ENCODE peak calls at places on chromosomes 13 and 19, in seven cellular contexts. One of them, this sample, is unnamed.

GRCh38 chr13:44320611-44321010 is 53.0 kb upstream of the SERP2 start:
- DNase-seq in sigmoid colon: no peak
- DNase-seq in Panc1: no peak
- DNase-seq in transverse colon: no peak
- DNase-seq in breast epithelium: no peak
- DNase-seq in GM12891: no peak
- DNase-seq in GM23338: no peak
- DNase-seq in this sample: no peak

GRCh38 chr13:103056008-103056407 is 10.2 kb downstream of the SLC10A2 start:
- DNase-seq in GM23338: no peak
- DNase-seq in GM12891: no peak
- DNase-seq in transverse colon: no peak
- DNase-seq in sigmoid colon: no peak
- DNase-seq in Panc1: no peak
- DNase-seq in breast epithelium: no peak
- DNase-seq in this sample: no peak

GRCh38 chr13:97429681-97430081 is 4.3 kb upstream of the RAP2A start:
- DNase-seq in sigmoid colon: no peak
- DNase-seq in breast epithelium: no peak
- DNase-seq in GM23338: no peak
- DNase-seq in transverse colon: no peak
- DNase-seq in GM12891: no peak
- DNase-seq in Panc1: no peak
- DNase-seq in this sample: no peak

GRCh38 chr19:45069056-45069455 is 7.2 kb downstream of the ZNF296 start:
- DNase-seq in transverse colon: no peak
- DNase-seq in breast epithelium: peak
- DNase-seq in Panc1: no peak
- DNase-seq in sigmoid colon: no peak
- DNase-seq in GM12891: no peak
- DNase-seq in GM23338: peak
- DNase-seq in this sample: no peak

GRCh38 chr19:14400913-14401312 is 18.2 kb downstream of the DDX39A start:
- DNase-seq in sigmoid colon: no peak
- DNase-seq in Panc1: no peak
- DNase-seq in transverse colon: no peak
- DNase-seq in breast epithelium: no peak
- DNase-seq in GM12891: no peak
- DNase-seq in GM23338: no peak
- DNase-seq in this sample: no peak

GRCh38 chr13:76350399-76350798 is 535.8 kb downstream of the KCTD12 start:
- DNase-seq in GM12891: no peak
- DNase-seq in breast epithelium: no peak
- DNase-seq in transverse colon: no peak
- DNase-seq in GM23338: no peak
- DNase-seq in sigmoid colon: no peak
- DNase-seq in Panc1: no peak
- DNase-seq in this sample: no peak

GRCh38 chr13:47417485-47417884 is 520.6 kb upstream of the HTR2A start:
- DNase-seq in breast epithelium: no peak
- DNase-seq in GM12891: no peak
- DNase-seq in GM23338: no peak
- DNase-seq in Panc1: no peak
- DNase-seq in transverse colon: no peak
- DNase-seq in sigmoid colon: no peak
- DNase-seq in this sample: no peak

GRCh38 chr13:111241006-111241755 is 79.3 kb upstream of the TEX29 start:
- DNase-seq in sigmoid colon: no peak
- DNase-seq in breast epithelium: no peak
- DNase-seq in GM12891: no peak
- DNase-seq in Panc1: no peak
- DNase-seq in transverse colon: no peak
- DNase-seq in GM23338: peak
- DNase-seq in this sample: peak

GRCh38 chr19:11197291-11198174 is at the start of gene KANK2:
- DNase-seq in GM12891: peak
- DNase-seq in transverse colon: peak
- DNase-seq in breast epithelium: peak
- DNase-seq in sigmoid colon: peak
- DNase-seq in Panc1: no peak
- DNase-seq in GM23338: peak
- DNase-seq in this sample: no peak

GRCh38 chr13:21698975-21699679 is 28.3 kb downstream of the FGF9 start:
- DNase-seq in GM23338: no peak
- DNase-seq in transverse colon: no peak
- DNase-seq in Panc1: no peak
- DNase-seq in GM12891: no peak
- DNase-seq in breast epithelium: no peak
- DNase-seq in sigmoid colon: no peak
- DNase-seq in this sample: no peak

GRCh38 chr13:97600438-97601080 is 166.6 kb downstream of the RAP2A start:
- DNase-seq in sigmoid colon: no peak
- DNase-seq in transverse colon: no peak
- DNase-seq in Panc1: no peak
- DNase-seq in breast epithelium: no peak
- DNase-seq in GM23338: no peak
- DNase-seq in GM12891: no peak
- DNase-seq in this sample: no peak

GRCh38 chr19:18317998-18318800 is 4.7 kb downstream of the LSM4 start:
- DNase-seq in GM23338: no peak
- DNase-seq in GM12891: no peak
- DNase-seq in Panc1: no peak
- DNase-seq in transverse colon: peak
- DNase-seq in breast epithelium: no peak
- DNase-seq in sigmoid colon: no peak
- DNase-seq in this sample: no peak

GRCh38 chr19:43625918-43626579 is 6.6 kb upstream of the ZNF428 start:
- DNase-seq in sigmoid colon: no peak
- DNase-seq in transverse colon: no peak
- DNase-seq in GM12891: no peak
- DNase-seq in Panc1: no peak
- DNase-seq in breast epithelium: no peak
- DNase-seq in GM23338: peak
- DNase-seq in this sample: no peak

GRCh38 chr13:62799931-62800436 is 1384.3 kb upstream of the PCDH20 start:
- DNase-seq in transverse colon: no peak
- DNase-seq in sigmoid colon: no peak
- DNase-seq in breast epithelium: no peak
- DNase-seq in GM23338: no peak
- DNase-seq in GM12891: no peak
- DNase-seq in Panc1: no peak
- DNase-seq in this sample: no peak

GRCh38 chr19:16025108-16026101 is 50.9 kb upstream of the TPM4 start:
- DNase-seq in GM23338: peak
- DNase-seq in breast epithelium: no peak
- DNase-seq in GM12891: no peak
- DNase-seq in Panc1: peak
- DNase-seq in transverse colon: peak
- DNase-seq in sigmoid colon: peak
- DNase-seq in this sample: no peak

GRCh38 chr13:19587635-19588300 is 26.4 kb upstream of the TPTE2 start:
- DNase-seq in sigmoid colon: no peak
- DNase-seq in GM12891: no peak
- DNase-seq in breast epithelium: no peak
- DNase-seq in GM23338: peak
- DNase-seq in transverse colon: no peak
- DNase-seq in Panc1: peak
- DNase-seq in this sample: no peak

GRCh38 chr19:28859811-28860210 is 353.1 kb downstream of the UQCRFS1 start:
- DNase-seq in transverse colon: no peak
- DNase-seq in sigmoid colon: no peak
- DNase-seq in GM23338: no peak
- DNase-seq in breast epithelium: no peak
- DNase-seq in Panc1: no peak
- DNase-seq in GM12891: no peak
- DNase-seq in this sample: no peak

GRCh38 chr13:28659611-28659970 is 661 bp downstream of the POMP start:
- DNase-seq in Panc1: no peak
- DNase-seq in breast epithelium: no peak
- DNase-seq in sigmoid colon: no peak
- DNase-seq in GM12891: no peak
- DNase-seq in transverse colon: no peak
- DNase-seq in GM23338: no peak
- DNase-seq in this sample: no peak

GRCh38 chr19:40921005-40921897 is 39.2 kb upstream of the CYP2A7 start:
- DNase-seq in GM23338: no peak
- DNase-seq in transverse colon: peak
- DNase-seq in GM12891: no peak
- DNase-seq in sigmoid colon: no peak
- DNase-seq in breast epithelium: peak
- DNase-seq in Panc1: peak
- DNase-seq in this sample: no peak

GRCh38 chr13:30103161-30103858 is 204.0 kb downstream of the KATNAL1 start:
- DNase-seq in Panc1: no peak
- DNase-seq in sigmoid colon: no peak
- DNase-seq in transverse colon: no peak
- DNase-seq in breast epithelium: no peak
- DNase-seq in GM12891: no peak
- DNase-seq in GM23338: no peak
- DNase-seq in this sample: no peak

GRCh38 chr13:55347528-55347927 is 1793.2 kb upstream of the PRR20A start:
- DNase-seq in Panc1: no peak
- DNase-seq in GM12891: no peak
- DNase-seq in GM23338: no peak
- DNase-seq in sigmoid colon: no peak
- DNase-seq in transverse colon: no peak
- DNase-seq in breast epithelium: no peak
- DNase-seq in this sample: no peak

GRCh38 chr13:43389573-43389972 is 366.2 kb downstream of the DNAJC15 start:
- DNase-seq in sigmoid colon: no peak
- DNase-seq in GM12891: no peak
- DNase-seq in Panc1: no peak
- DNase-seq in breast epithelium: no peak
- DNase-seq in transverse colon: no peak
- DNase-seq in GM23338: no peak
- DNase-seq in this sample: no peak

GRCh38 chr13:31264146-31264545 is 64.4 kb downstream of the B3GLCT start:
- DNase-seq in GM12891: no peak
- DNase-seq in Panc1: no peak
- DNase-seq in transverse colon: no peak
- DNase-seq in GM23338: no peak
- DNase-seq in sigmoid colon: no peak
- DNase-seq in breast epithelium: no peak
- DNase-seq in this sample: no peak

GRCh38 chr19:6705931-6706632 is 14.4 kb downstream of the C3 start:
- DNase-seq in breast epithelium: no peak
- DNase-seq in transverse colon: no peak
- DNase-seq in GM12891: no peak
- DNase-seq in sigmoid colon: no peak
- DNase-seq in Panc1: no peak
- DNase-seq in GM23338: no peak
- DNase-seq in this sample: no peak
- TF ChIP-seq POLR2AphosphoS5 in breast epithelium: no peak
- TF ChIP-seq POLR2AphosphoS5 in transverse colon: no peak
- TF ChIP-seq POLR2AphosphoS5 in GM12891: no peak
- TF ChIP-seq POLR2AphosphoS5 in sigmoid colon: no peak
- TF ChIP-seq POLR2AphosphoS5 in Panc1: no peak
- TF ChIP-seq POLR2AphosphoS5 in GM23338: no peak
- TF ChIP-seq POLR2AphosphoS5 in this sample: no peak

GRCh38 chr13:23466144-23467002 is 32.9 kb upstream of the SACS start:
- DNase-seq in breast epithelium: peak
- DNase-seq in Panc1: peak
- DNase-seq in transverse colon: peak
- DNase-seq in sigmoid colon: peak
- DNase-seq in GM12891: peak
- DNase-seq in GM23338: peak
- DNase-seq in this sample: no peak
- TF ChIP-seq POLR2AphosphoS5 in breast epithelium: no peak
- TF ChIP-seq POLR2AphosphoS5 in Panc1: no peak
- TF ChIP-seq POLR2AphosphoS5 in transverse colon: no peak
- TF ChIP-seq POLR2AphosphoS5 in sigmoid colon: no peak
- TF ChIP-seq POLR2AphosphoS5 in GM12891: peak
- TF ChIP-seq POLR2AphosphoS5 in GM23338: no peak
- TF ChIP-seq POLR2AphosphoS5 in this sample: no peak

GRCh38 chr19:50658438-50659317 is 9.4 kb downstream of the C19orf81 start:
- DNase-seq in breast epithelium: peak
- DNase-seq in GM23338: peak
- DNase-seq in GM12891: no peak
- DNase-seq in transverse colon: peak
- DNase-seq in sigmoid colon: no peak
- DNase-seq in Panc1: no peak
- DNase-seq in this sample: no peak
- TF ChIP-seq POLR2AphosphoS5 in breast epithelium: peak
- TF ChIP-seq POLR2AphosphoS5 in GM23338: peak
- TF ChIP-seq POLR2AphosphoS5 in GM12891: no peak
- TF ChIP-seq POLR2AphosphoS5 in transverse colon: no peak
- TF ChIP-seq POLR2AphosphoS5 in sigmoid colon: no peak
- TF ChIP-seq POLR2AphosphoS5 in Panc1: no peak
- TF ChIP-seq POLR2AphosphoS5 in this sample: no peak

GRCh38 chr19:5306531-5306930 is 34.1 kb downstream of the PTPRS start:
- DNase-seq in transverse colon: no peak
- DNase-seq in GM23338: no peak
- DNase-seq in GM12891: no peak
- DNase-seq in breast epithelium: no peak
- DNase-seq in Panc1: no peak
- DNase-seq in sigmoid colon: no peak
- DNase-seq in this sample: no peak

GRCh38 chr19:5312058-5312457 is 28.6 kb downstream of the PTPRS start:
- DNase-seq in sigmoid colon: no peak
- DNase-seq in breast epithelium: no peak
- DNase-seq in GM23338: no peak
- DNase-seq in transverse colon: no peak
- DNase-seq in Panc1: no peak
- DNase-seq in GM12891: no peak
- DNase-seq in this sample: no peak

GRCh38 chr19:5308471-5309437 is 31.9 kb downstream of the PTPRS start:
- DNase-seq in GM12891: no peak
- DNase-seq in GM23338: no peak
- DNase-seq in sigmoid colon: peak
- DNase-seq in breast epithelium: peak
- DNase-seq in transverse colon: peak
- DNase-seq in Panc1: no peak
- DNase-seq in this sample: no peak

GRCh38 chr19:5307655-5308054 is 33.0 kb downstream of the PTPRS start:
- DNase-seq in GM23338: no peak
- DNase-seq in transverse colon: no peak
- DNase-seq in breast epithelium: no peak
- DNase-seq in Panc1: no peak
- DNase-seq in GM12891: no peak
- DNase-seq in sigmoid colon: no peak
- DNase-seq in this sample: no peak

DNA sequence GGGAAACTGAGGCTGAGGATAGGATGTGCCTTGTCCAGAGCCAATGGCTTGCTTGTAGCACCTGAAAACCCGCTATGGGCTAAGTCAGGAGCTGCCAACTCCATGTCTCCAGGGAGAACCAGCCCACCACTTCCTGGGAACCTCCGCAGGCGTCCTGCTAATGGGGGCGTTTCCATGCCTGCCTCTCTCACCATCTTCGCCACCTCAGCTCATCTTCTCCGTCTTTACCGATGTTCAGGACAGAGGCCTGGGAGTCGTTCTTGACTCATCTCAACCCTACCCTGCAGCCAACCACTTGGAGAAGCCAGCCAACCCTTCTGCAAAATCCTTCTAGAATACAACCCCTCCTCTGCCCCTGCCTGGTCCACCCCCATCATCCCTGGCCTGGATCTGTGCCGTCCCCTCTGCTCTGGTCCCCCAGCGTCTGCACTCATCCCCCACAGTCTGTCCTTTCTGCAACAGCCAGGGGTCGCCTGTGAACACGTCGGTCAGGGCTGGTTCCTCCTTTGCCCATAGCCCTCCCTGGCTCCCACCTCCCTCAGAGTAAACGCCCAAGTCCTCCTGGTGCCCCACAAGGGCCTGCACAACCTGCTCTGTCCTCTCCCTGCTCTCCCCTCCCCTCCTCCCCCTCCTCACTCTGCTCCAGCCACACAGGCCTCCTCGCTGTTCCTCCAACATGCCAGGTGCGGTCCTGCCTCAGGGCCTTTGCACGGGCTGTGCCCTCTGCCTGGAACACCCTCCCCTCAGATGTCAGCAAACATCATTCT is 31.0 kb downstream of the PTPRS start:
- DNase-seq in Panc1: no peak
- DNase-seq in GM23338: peak
- DNase-seq in transverse colon: no peak
- DNase-seq in breast epithelium: peak
- DNase-seq in sigmoid colon: peak
- DNase-seq in GM12891: no peak
- DNase-seq in this sample: no peak
- TF ChIP-seq POLR2AphosphoS5 in Panc1: no peak
- TF ChIP-seq POLR2AphosphoS5 in GM23338: no peak
- TF ChIP-seq POLR2AphosphoS5 in transverse colon: no peak
- TF ChIP-seq POLR2AphosphoS5 in breast epithelium: no peak
- TF ChIP-seq POLR2AphosphoS5 in sigmoid colon: no peak
- TF ChIP-seq POLR2AphosphoS5 in GM12891: no peak
- TF ChIP-seq POLR2AphosphoS5 in this sample: no peak

This sample was measured in vagina.